ENCODE peak calls at places on chromosomes 7 and 10, in seven cellular contexts. Y, B, C, H, O, K and A are unnamed samples.

GRCh38 chr10:110919349-110919931 is at the start of gene SHOC2:
- DNase-seq in Y (peak), B (peak), C (no peak), H (no peak), O (peak), K (no peak), A (peak)

GRCh38 chr7:1925349-1925748 is 255.3 kb downstream of the ELFN1 start:
- DNase-seq in Y (no peak), B (no peak), C (no peak), H (no peak), O (no peak), K (no peak), A (peak)

GRCh38 chr10:62456611-62457101 is 82.5 kb downstream of the ZNF365 start:
- DNase-seq in Y (no peak), B (peak), C (no peak), H (no peak), O (peak), K (peak), A (no peak)

GRCh38 chr10:93006435-93007039 is 54.1 kb upstream of the CYP26C1 start:
- DNase-seq in Y (no peak), B (peak), C (peak), H (peak), O (no peak), K (no peak), A (peak)

GRCh38 chr10:119426699-119427098 is 115.8 kb downstream of the RGS10 start:
- DNase-seq in Y (no peak), B (no peak), C (no peak), H (no peak), O (no peak), K (no peak), A (no peak)

GRCh38 chr7:25624001-25624400 is 395.7 kb upstream of the NPVF start:
- DNase-seq in Y (no peak), B (no peak), C (no peak), H (no peak), O (no peak), K (no peak), A (no peak)

GRCh38 chr10:44723654-44724053 is 187.5 kb upstream of the TMEM72 start:
- DNase-seq in Y (no peak), B (no peak), C (peak), H (peak), O (no peak), K (no peak), A (no peak)

GRCh38 chr10:33410860-33411234 is 76.4 kb upstream of the NRP1 start:
- DNase-seq in Y (no peak), B (no peak), C (no peak), H (no peak), O (no peak), K (no peak), A (no peak)

GRCh38 chr7:122913608-122914007 is 27.3 kb upstream of the CADPS2 start:
- DNase-seq in Y (no peak), B (no peak), C (no peak), H (no peak), O (no peak), K (no peak), A (no peak)

GRCh38 chr10:57992321-57993077 is 275.2 kb downstream of the IPMK start:
- DNase-seq in Y (no peak), B (no peak), C (peak), H (peak), O (no peak), K (no peak), A (no peak)

GRCh38 chr7:11185179-11185578 is 211.5 kb downstream of the PHF14 start:
- DNase-seq in Y (no peak), B (no peak), C (peak), H (peak), O (no peak), K (no peak), A (no peak)

GRCh38 chr7:129713544-129713943 is 102.0 kb downstream of the NRF1 start:
- DNase-seq in Y (no peak), B (no peak), C (no peak), H (peak), O (no peak), K (no peak), A (no peak)

GRCh38 chr10:9012312-9012711 is 957.8 kb downstream of the GATA3 start:
- DNase-seq in Y (no peak), B (no peak), C (no peak), H (peak), O (no peak), K (no peak), A (no peak)